ENCODE peak calls at places on chromosomes 6 and 20, in six cellular contexts. N is GM12891, Q is sigmoid colon, J is esophagus muscularis mucosa, Z is body of pancreas, V is transverse colon. P is an unnamed sample.

GRCh38 chr6:41406821-41407787 is 71.7 kb downstream of the NCR2 start:
- DNase-seq in N (no peak), Q (no peak), J (no peak), Z (no peak), V (no peak), P (no peak)

GRCh38 chr6:98924647-98925046 is 23.1 kb downstream of the FBXL4 start:
- DNase-seq in N (no peak), Q (no peak), J (no peak), Z (peak; percentile 60), V (no peak), P (no peak)

GRCh38 chr6:117908246-117909107 is 1.4 kb downstream of the SLC35F1 start:
- DNase-seq in N (no peak), Q (no peak), J (peak; percentile 60), Z (peak; percentile 6), V (no peak), P (no peak)

GRCh38 chr6:119379809-119380208 is 30.2 kb upstream of the MAN1A1 start:
- DNase-seq in N (no peak), Q (no peak), J (no peak), Z (no peak), V (no peak), P (no peak)

GRCh38 chr6:8113260-8113659 is 10.9 kb upstream of the EEF1E1 start:
- DNase-seq in N (no peak), Q (no peak), J (no peak), Z (no peak), V (no peak), P (no peak)

GRCh38 chr20:61654726-61655125 is 402.7 kb downstream of the CDH4 start:
- DNase-seq in N (no peak), Q (no peak), J (no peak), Z (no peak), V (no peak), P (no peak)

GRCh38 chr6:150767585-150768164 is 97.8 kb upstream of the MTHFD1L start:
- DNase-seq in N (no peak), Q (no peak), J (no peak), Z (no peak), V (no peak), P (no peak)

GRCh38 chr20:34389206-34389953 is 26.3 kb downstream of the ITCH start:
- DNase-seq in N (no peak), Q (no peak), J (no peak), Z (no peak), V (no peak), P (no peak)

GRCh38 chr6:87860902-87861301 is 158.9 kb upstream of the AKIRIN2 start:
- DNase-seq in N (no peak), Q (no peak), J (no peak), Z (no peak), V (no peak), P (no peak)

GRCh38 chr6:142551145-142551811 is 249.5 kb downstream of the ADGRG6 start:
- DNase-seq in N (no peak), Q (no peak), J (no peak), Z (no peak), V (no peak), P (no peak)

GRCh38 chr20:58182521-58183140 is 45.8 kb downstream of the ANKRD60 start:
- DNase-seq in N (no peak), Q (no peak), J (no peak), Z (no peak), V (no peak), P (no peak)

GRCh38 chr6:9208956-9209355 is 773.6 kb upstream of the SLC35B3 start:
- DNase-seq in N (no peak), Q (no peak), J (no peak), Z (no peak), V (no peak), P (no peak)

GRCh38 chr6:135740580-135740979 is 110.9 kb upstream of the PDE7B start:
- DNase-seq in N (no peak), Q (no peak), J (no peak), Z (no peak), V (no peak), P (no peak)

GRCh38 chr6:24720131-24720603 is 1.2 kb upstream of the C6orf62 start:
- DNase-seq in N (no peak), Q (peak; percentile 84), J (no peak), Z (peak; percentile 62), V (peak; percentile 70), P (peak; percentile 27)

GRCh38 chr6:72966628-72967280 is 258.5 kb downstream of the KHDC1L start:
- DNase-seq in N (no peak), Q (no peak), J (no peak), Z (no peak), V (no peak), P (no peak)

GRCh38 chr20:64068381-64069208 is 5.6 kb downstream of the TCEA2 start:
- DNase-seq in N (no peak), Q (no peak), J (no peak), Z (no peak), V (no peak), P (no peak)

GRCh38 chr20:6007094-6007528 is 46.7 kb downstream of the LRRN4 start:
- DNase-seq in N (no peak), Q (no peak), J (no peak), Z (no peak), V (no peak), P (no peak)

GRCh38 chr6:135323202-135323668 is 142.1 kb downstream of the MYB start:
- DNase-seq in N (peak; percentile 41), Q (no peak), J (no peak), Z (no peak), V (no peak), P (peak; percentile 29)

GRCh38 chr6:144283781-144284473 is 1.2 kb upstream of the UTRN start:
- DNase-seq in N (no peak), Q (no peak), J (no peak), Z (no peak), V (no peak), P (no peak)

GRCh38 chr6:144285548-144285797 is 338 bp downstream of the UTRN start:
- DNase-seq in N (peak; percentile 20), Q (no peak), J (no peak), Z (no peak), V (no peak), P (no peak)

GRCh38 chr6:144285798-144286502 is 815 bp downstream of the UTRN start:
- DNase-seq in N (peak; percentile 33), Q (peak; percentile 87), J (peak; percentile 93), Z (peak; percentile 71), V (peak; percentile 78), P (peak; percentile 27)

GRCh38 chr6:144284474-144284752 is 722 bp upstream of the UTRN start:
- DNase-seq in N (no peak), Q (no peak), J (no peak), Z (no peak), V (no peak), P (no peak)

DNA sequence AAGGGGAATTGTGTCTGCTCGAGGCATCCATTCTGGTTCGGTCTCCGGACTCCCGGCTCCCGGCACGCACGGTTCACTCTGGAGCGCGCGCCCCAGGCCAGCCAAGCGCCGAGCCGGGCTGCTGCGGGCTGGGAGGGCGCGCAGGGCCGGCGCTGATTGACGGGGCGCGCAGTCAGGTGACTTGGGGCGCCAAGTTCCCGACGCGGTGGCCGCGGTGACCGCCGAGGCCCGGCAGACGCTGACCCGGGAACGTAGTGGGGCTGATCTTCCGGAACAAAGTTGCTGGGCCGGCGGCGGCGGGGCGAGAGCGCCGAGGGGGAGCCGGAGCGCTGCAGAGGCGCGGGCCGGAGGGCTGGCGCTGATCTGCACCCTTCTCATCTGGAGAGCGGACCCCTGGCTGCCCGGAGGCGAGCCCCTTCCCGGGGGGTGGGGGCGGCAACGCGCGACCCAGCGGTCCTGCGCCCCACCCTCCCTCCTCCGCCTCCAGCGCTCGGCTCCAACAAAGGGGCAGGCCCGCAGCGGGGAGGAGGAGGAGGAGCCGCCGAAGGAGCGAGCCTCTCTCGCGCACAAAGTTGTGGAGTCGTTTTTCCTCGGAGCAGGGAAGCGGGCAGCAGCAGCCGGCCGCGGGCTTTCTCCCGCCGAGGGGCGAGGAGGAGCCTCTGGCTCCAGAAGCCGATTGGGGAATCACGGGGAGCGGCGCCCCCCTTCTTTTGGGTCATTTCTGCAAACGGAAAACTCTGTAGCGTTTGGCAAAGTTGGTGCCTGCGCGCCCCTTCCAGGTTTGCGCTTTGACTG is at the start of gene UTRN:
- DNase-seq in N (peak; percentile 55), Q (peak; percentile 90), J (peak; percentile 93), Z (peak; percentile 83), V (peak; percentile 80), P (peak; percentile 46)
- TF ChIP-seq POLR2A in N (no peak), Q (peak; percentile 21), J (peak; percentile 3), Z (peak; percentile 63), V (peak; percentile 72), P (no peak)

GRCh38 chr20:32764000-32764960 is 2.1 kb downstream of the DNMT3B start:
- DNase-seq in N (no peak), Q (no peak), J (no peak), Z (no peak), V (no peak), P (no peak)
- TF ChIP-seq POLR2A in N (no peak), Q (no peak), J (no peak), Z (no peak), V (no peak), P (no peak)

DNA sequence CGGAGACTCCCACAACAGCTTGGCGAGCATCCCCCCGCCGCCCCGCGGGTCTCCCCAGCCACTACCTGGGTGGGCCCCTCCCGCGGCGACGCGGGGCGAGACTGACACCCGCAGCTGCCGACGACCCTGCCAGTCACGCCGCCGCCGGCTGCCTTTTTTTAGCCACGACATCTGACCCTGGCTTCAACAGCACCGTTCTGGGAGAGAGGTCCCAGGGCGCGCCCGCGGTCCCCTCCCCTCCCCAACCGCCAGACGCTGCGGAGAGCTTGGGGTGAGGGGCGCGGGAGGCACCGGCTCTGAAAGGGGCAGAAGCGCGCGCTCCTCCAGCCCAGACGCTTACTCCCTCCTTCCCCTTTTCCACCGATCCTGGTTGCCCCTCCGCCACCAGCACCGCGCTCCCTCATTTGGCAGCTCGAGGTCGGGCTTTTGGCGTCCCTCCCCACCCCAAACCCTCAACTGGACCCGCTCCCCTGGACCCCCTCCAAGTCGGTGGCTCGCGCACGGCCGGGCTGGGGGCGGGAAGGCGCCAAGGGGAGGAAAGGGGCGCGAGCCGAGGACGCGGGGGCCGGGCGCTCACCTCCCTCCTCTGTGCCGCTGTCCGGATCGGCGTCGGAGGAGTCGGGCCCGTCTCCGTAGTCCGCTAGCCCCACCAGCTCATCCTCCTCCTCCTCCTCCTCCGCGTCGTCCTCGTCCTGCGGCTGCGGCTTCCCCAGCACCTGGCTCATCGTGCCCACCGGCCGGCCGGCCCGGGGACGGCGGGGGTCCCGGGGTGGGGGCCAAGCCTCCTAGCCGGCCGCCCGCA is 603 bp downstream of the RRAGD start:
- DNase-seq in N (peak; percentile 45), Q (peak; percentile 72), J (peak; percentile 92), Z (peak; percentile 27), V (peak; percentile 33), P (peak; percentile 42)
- TF ChIP-seq POLR2A in N (no peak), Q (no peak), J (peak; percentile 9), Z (no peak), V (no peak), P (no peak)

DNA sequence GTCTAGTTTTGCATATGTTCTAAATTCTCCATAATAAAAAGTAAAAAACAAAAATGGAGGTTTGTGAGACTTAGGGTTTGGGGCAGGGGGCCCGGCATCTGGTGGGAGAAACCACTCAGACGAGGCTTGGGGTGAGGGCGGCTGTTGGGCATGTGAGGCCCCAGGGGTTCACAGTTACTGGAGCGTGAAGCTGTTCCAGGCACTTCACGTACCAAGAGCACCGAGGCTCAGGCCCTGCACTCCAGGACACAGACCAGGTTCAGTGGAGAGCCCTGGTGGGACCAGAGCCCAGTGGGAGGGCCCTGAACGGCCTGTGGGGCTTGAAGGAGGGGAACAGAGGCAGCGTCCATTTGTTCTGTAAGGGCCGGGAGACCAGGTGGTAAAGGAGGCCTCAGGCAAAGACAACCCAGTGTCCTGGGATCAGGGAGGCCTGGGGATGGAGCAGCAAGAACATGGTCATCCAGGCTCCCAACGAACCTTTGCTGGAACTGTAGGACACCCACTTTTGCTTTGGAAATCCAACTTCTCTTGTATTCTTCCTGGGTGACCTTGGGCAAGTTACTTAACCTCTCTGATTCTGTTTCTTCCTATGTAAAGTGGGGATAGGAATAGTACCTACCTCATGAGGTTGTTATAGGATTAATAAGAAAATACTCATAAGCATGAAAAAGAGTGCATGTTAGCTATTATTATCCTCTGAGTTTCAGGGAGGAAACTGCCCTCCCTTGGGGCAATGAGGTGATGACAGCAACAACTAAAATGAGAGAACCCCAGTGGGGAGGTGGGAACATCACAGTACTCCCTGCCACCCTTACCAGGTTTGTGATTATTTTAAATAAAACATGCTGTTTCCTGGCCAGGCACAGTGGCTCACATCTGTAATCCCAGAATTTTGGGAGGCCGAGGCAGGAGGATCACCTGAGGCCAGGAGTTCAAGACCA is 1.1 kb upstream of the FGD2 start:
- DNase-seq in N (no peak), Q (no peak), J (no peak), Z (no peak), V (no peak), P (no peak)
- TF ChIP-seq POLR2A in N (no peak), Q (no peak), J (no peak), Z (no peak), V (no peak), P (no peak)